ENCODE peak calls at places on chromosome 1, in five cellular contexts. K is NCI-H1105; B is stimulated activated naive CD8-positive, alpha-beta T cell treated with anti-CD3 and anti-CD28 coated beads, Interleukin-15, Interleukin-2, amounts not matched to agents 100 U/mL and 50 U/mL, for 24 hours; T is NCI-H524; V is NCI-H2081. X is an unnamed sample.

GRCh38 chr1:235102993-235103411 is 25.6 kb downstream of the TOMM20 start:
- DNase-seq in K (peak), B (no peak), T (no peak), V (peak), X (no peak)

GRCh38 chr1:40945491-40945973 is 34.0 kb upstream of the CTPS1 start:
- DNase-seq in K (no peak), B (no peak), T (no peak), V (no peak), X (no peak)

GRCh38 chr1:169326644-169327316 is 40.8 kb downstream of the NME7 start:
- DNase-seq in K (no peak), B (no peak), T (no peak), V (no peak), X (no peak)

GRCh38 chr1:17875882-17876280 is 120.7 kb downstream of the ACTL8 start:
- DNase-seq in K (no peak), B (no peak), T (no peak), V (no peak), X (no peak)

GRCh38 chr1:241592273-241592958 is 47.8 kb downstream of the CHML start:
- DNase-seq in K (no peak), B (no peak), T (no peak), V (no peak), X (no peak)

GRCh38 chr1:98103617-98104284 is 182.9 kb upstream of the DPYD start:
- DNase-seq in K (no peak), B (no peak), T (no peak), V (no peak), X (no peak)

GRCh38 chr1:173149887-173150286 is 57.2 kb downstream of the TNFSF4 start:
- DNase-seq in K (no peak), B (no peak), T (no peak), V (no peak), X (no peak)

GRCh38 chr1:228955691-228956090 is 220.4 kb downstream of the RHOU start:
- DNase-seq in K (no peak), B (no peak), T (no peak), V (no peak), X (no peak)

GRCh38 chr1:162357681-162358266 is 18.9 kb downstream of the SPATA46 start:
- DNase-seq in K (no peak), B (no peak), T (peak), V (peak), X (no peak)

GRCh38 chr1:66176012-66176715 is 357.8 kb upstream of the SGIP1 start:
- DNase-seq in K (no peak), B (no peak), T (no peak), V (no peak), X (no peak)

GRCh38 chr1:43766818-43767525 is 59.6 kb downstream of the ST3GAL3 start:
- DNase-seq in K (no peak), B (no peak), T (peak), V (no peak), X (no peak)

GRCh38 chr1:58155418-58156123 is 391.0 kb downstream of the OMA1 start:
- DNase-seq in K (peak), B (no peak), T (peak), V (peak), X (no peak)

GRCh38 chr1:211647666-211648065 is 27.8 kb downstream of the NEK2 start:
- DNase-seq in K (no peak), B (no peak), T (no peak), V (no peak), X (no peak)

GRCh38 chr1:3066826-3067225 is 2.2 kb upstream of the PRDM16 start:
- DNase-seq in K (no peak), B (no peak), T (no peak), V (no peak), X (no peak)

GRCh38 chr1:234955107-234955731 is 173.4 kb downstream of the TOMM20 start:
- DNase-seq in K (no peak), B (peak), T (no peak), V (no peak), X (peak)

GRCh38 chr1:200670215-200671118 is 760 bp upstream of the DDX59 start:
- DNase-seq in K (peak), B (peak), T (peak), V (peak), X (peak)

GRCh38 chr1:227889863-227890405 is 57.8 kb downstream of the WNT9A start:
- DNase-seq in K (no peak), B (no peak), T (no peak), V (no peak), X (peak)

GRCh38 chr1:161260939-161261858 is 2.7 kb downstream of the PCP4L1 start:
- DNase-seq in K (no peak), B (no peak), T (no peak), V (no peak), X (no peak)

X was measured in Ammon's horn.